ENCODE peak calls at places on chromosomes 4 and X, in four cellular contexts. C is BJ, F is pancreas, Y is ascending aorta. W is an unnamed sample.
A peak's percentile ranks its signal among the peaks of the same experiment; 100 is the strongest.

GRCh38 chrX:134431894-134432293 is 28.1 kb upstream of the HPRT1 start:
- DNase-seq in C (no peak), Y (no peak), F (no peak), W (no peak)

GRCh38 chrX:107503996-107504395 is 54.5 kb downstream of the FRMPD3 start:
- DNase-seq in C (no peak), Y (no peak), F (no peak), W (no peak)

GRCh38 chr4:38279077-38279476 is 318.9 kb downstream of the PTTG2 start:
- DNase-seq in Y (no peak), F (no peak), C (no peak), W (no peak)

GRCh38 chr4:127782275-127783025 is at the start of gene HSPA4L:
- DNase-seq in C (no peak), F (peak; percentile 43), Y (peak; percentile 23), W (peak; percentile 31)

GRCh38 chrX:28581522-28581921 is 5.7 kb upstream of the IL1RAPL1 start:
- DNase-seq in F (no peak), Y (no peak), C (no peak), W (no peak)

GRCh38 chr4:144872508-144873293 is 225.3 kb downstream of the ANAPC10 start:
- DNase-seq in F (no peak), Y (no peak), C (no peak), W (no peak)

GRCh38 chrX:18931972-18932371 is 51.9 kb downstream of the PHKA2 start:
- DNase-seq in C (no peak), Y (no peak), F (no peak), W (no peak)

GRCh38 chr4:16582526-16582925 is 315.9 kb downstream of the LDB2 start:
- DNase-seq in C (no peak), F (no peak), Y (no peak), W (no peak)

GRCh38 chr4:118356731-118357130 is 3.9 kb upstream of the PRSS12 start:
- DNase-seq in F (no peak), Y (no peak), C (no peak), W (no peak)

GRCh38 chr4:167715176-167715575 is 377.2 kb upstream of the ANXA10 start:
- DNase-seq in F (no peak), C (no peak), Y (no peak), W (no peak)

GRCh38 chrX:44675364-44676024 is 132.8 kb upstream of the FUNDC1 start:
- DNase-seq in C (peak; percentile 26), Y (no peak), F (peak; percentile 22), W (no peak)

GRCh38 chrX:1274786-1275185 is 6.2 kb downstream of the CSF2RA start:
- DNase-seq in Y (no peak), F (no peak), C (no peak), W (no peak)

GRCh38 chrX:64975491-64975890 is 759 bp downstream of the ZC4H2 start:
- DNase-seq in C (no peak), F (peak; percentile 19), Y (no peak), W (no peak)

GRCh38 chrX:132043977-132044376 is 20.9 kb downstream of the STK26 start:
- DNase-seq in F (no peak), Y (no peak), C (no peak), W (no peak)
- TF ChIP-seq CTCF in F (no peak), Y (no peak), C (no peak), W (no peak)

GRCh38 chrX:57286507-57287251 is at the start of gene FAAH2:
- DNase-seq in Y (no peak), C (no peak), F (peak; percentile 90), W (peak; percentile 57)
- TF ChIP-seq CTCF in Y (no peak), C (no peak), F (no peak), W (no peak)

DNA sequence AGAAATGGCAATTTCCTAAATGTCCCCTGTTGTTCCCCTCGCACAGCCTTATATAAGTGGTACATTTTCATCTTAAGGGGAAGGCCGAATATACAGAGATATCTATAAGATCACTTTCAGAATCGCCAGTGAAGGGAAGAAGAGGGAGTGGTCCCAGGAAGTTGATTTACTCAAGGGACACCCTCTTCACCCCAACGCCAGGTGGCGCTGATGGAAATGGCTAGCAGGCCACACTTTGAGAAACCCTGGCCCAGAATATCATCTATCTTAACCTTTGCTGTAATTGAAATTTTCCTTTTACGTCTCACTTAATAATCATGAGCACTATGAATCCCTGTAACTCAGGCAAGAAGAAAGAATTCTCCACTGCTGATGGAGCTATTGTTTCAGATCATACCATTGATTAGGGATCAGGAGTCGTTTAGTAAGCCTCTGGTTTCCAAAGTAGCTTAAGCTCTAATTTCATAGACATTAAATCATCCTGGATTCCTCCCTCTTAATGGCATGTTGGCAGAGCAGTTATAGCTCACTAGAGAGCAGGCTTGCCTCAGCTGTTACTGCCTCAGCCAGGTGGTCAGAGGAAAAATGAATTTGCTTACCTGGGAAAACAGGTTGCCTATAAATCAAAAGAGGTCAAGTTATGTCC is 941.3 kb upstream of the TENM3 start:
- DNase-seq in Y (no peak), C (no peak), F (peak; percentile 47), W (no peak)
- TF ChIP-seq CTCF in Y (no peak), C (peak; percentile 52), F (peak; percentile 47), W (peak; percentile 56)

DNA sequence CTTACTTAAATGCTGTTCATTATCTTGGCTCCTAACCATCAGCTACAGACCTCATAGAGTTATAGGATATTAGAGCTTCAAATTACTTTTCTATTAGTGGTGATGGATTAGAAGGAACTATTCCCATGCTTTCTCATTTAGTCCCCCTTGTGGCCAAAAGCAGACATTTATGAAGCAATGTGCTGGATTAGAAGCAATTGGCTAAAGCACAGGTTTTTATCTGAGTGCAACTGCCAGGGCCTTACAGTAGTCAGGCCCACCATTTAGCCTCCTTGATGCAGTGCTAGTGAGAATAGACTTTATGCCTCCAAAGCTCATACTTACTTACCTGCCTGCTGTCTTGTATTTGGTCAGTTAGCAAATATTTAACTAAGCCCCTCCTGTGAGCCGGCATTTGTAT is 93.0 kb downstream of the TSPAN7 start:
- DNase-seq in F (no peak), C (no peak), Y (no peak), W (no peak)
- TF ChIP-seq CTCF in F (peak; percentile 59), C (peak; percentile 37), Y (peak; percentile 37), W (peak; percentile 44)

GRCh38 chr4:64718091-64718490 is 308.8 kb upstream of the TECRL start:
- DNase-seq in F (no peak), Y (no peak), C (no peak), W (no peak)
- TF ChIP-seq CTCF in F (no peak), Y (no peak), C (no peak), W (no peak)

DNA sequence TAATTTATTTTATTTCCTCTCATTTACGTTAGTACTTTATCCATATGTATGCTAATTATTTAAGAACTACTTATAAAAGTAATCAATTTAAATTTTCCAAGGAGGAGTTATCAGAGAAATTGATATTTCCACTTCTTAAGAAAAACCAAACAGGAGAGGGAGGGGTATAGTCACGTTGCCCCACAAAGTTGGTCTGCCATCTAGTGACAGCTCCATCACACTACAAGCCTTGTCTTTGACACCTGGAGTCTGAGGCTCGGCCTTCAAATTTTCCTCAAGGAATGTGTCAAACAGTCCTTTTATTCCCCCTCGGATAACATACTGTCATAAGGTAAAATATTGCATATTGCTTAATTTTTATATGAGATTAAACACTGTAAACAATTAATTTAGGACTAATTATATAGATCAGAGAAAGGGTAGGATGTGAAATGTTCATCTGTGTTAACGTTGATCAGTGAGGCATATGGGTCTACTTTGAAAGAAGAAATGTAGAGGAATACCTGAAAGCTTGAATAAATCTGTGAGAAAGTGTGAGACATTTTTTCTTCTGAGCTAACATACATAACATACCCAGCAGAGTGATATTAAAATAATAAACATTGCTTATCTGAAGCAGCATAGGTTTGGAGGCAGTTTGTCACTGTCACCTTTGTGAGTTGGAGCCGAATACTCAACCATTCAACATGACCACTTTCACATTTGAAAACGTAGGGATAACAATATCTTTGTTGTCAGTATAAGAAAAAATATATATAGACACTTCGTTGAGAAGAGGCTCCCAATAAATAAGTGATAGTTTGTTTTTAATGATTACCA is 114.4 kb downstream of the GLRA3 start:
- DNase-seq in Y (no peak), C (no peak), F (peak; percentile 27), W (peak; percentile 24)
- TF ChIP-seq CTCF in Y (peak; percentile 33), C (peak; percentile 75), F (peak; percentile 47), W (peak; percentile 79)

GRCh38 chr4:187380181-187380581 is 615.4 kb upstream of the ZFP42 start:
- DNase-seq in C (no peak), F (peak; percentile 42), Y (no peak), W (no peak)
- TF ChIP-seq CTCF in C (peak; percentile 27), F (peak; percentile 8), Y (no peak), W (no peak)

GRCh38 chrX:40471965-40472648 is 108.7 kb upstream of the ATP6AP2 start:
- DNase-seq in F (peak; percentile 46), C (peak; percentile 39), Y (no peak), W (peak; percentile 13)
- TF ChIP-seq CTCF in F (no peak), C (peak; percentile 17), Y (peak; percentile 20), W (peak; percentile 23)

W was measured in GM12864.